ENCODE peak calls at places on chromosomes 4 and X, in eight cellular contexts. J is AG04450, E is mammary epithelial cell, B is mucosa of descending colon, H is AG04449, L is A549, I is thoracic aorta, U is foreskin fibroblast. P is an unnamed sample.

GRCh38 chrX:99301990-99302389 is 1108.1 kb downstream of the PCDH19 start:
- DNase-seq in J (no peak), E (no peak), B (no peak), H (no peak), L (no peak), I (no peak), U (no peak), P (peak)

GRCh38 chr4:27692098-27692679 is 831.5 kb downstream of the STIM2 start:
- DNase-seq in J (no peak), E (peak), B (peak), H (no peak), L (no peak), I (no peak), U (no peak), P (peak)

GRCh38 chrX:150547511-150548115 is 20.8 kb upstream of the MTM1 start:
- DNase-seq in J (no peak), E (no peak), B (peak), H (no peak), L (peak), I (peak), U (peak), P (peak)

GRCh38 chrX:148380614-148381561 is 119.5 kb upstream of the AFF2 start:
- DNase-seq in J (no peak), E (peak), B (peak), H (no peak), L (no peak), I (no peak), U (no peak), P (no peak)

GRCh38 chr4:89334311-89334710 is 26.7 kb upstream of the GPRIN3 start:
- DNase-seq in J (no peak), E (no peak), B (no peak), H (no peak), L (no peak), I (no peak), U (no peak), P (no peak)

GRCh38 chr4:139675156-139675555 is 9.5 kb downstream of the MGST2 start:
- DNase-seq in J (no peak), E (no peak), B (no peak), H (no peak), L (no peak), I (no peak), U (no peak), P (no peak)

GRCh38 chrX:139324756-139325155 is 205.8 kb upstream of the F9 start:
- DNase-seq in J (no peak), E (no peak), B (no peak), H (no peak), L (no peak), I (no peak), U (no peak), P (no peak)

GRCh38 chr4:88018471-88018870 is 11.0 kb downstream of the PKD2 start:
- DNase-seq in J (peak), E (no peak), B (peak), H (no peak), L (no peak), I (no peak), U (peak), P (peak)

GRCh38 chrX:132956421-132957210 is 1.8 kb downstream of the HS6ST2 start:
- DNase-seq in J (no peak), E (no peak), B (no peak), H (no peak), L (no peak), I (no peak), U (no peak), P (no peak)

GRCh38 chr4:2583517-2583916 is 47.1 kb downstream of the FAM193A start:
- DNase-seq in J (no peak), E (peak), B (no peak), H (no peak), L (no peak), I (no peak), U (peak), P (peak)

GRCh38 chrX:2150722-2151121 is 350.1 kb downstream of the DHRSX start:
- DNase-seq in J (no peak), E (peak), B (no peak), H (no peak), L (no peak), I (no peak), U (no peak), P (no peak)

GRCh38 chr4:139786494-139787354 is 121.1 kb downstream of the MGST2 start:
- DNase-seq in J (no peak), E (no peak), B (no peak), H (no peak), L (no peak), I (no peak), U (no peak), P (no peak)

GRCh38 chrX:50100188-50100587 is 100.6 kb downstream of the AKAP4 start:
- DNase-seq in J (no peak), E (peak), B (peak), H (no peak), L (peak), I (no peak), U (no peak), P (peak)

GRCh38 chrX:88397551-88397950 is 349.5 kb upstream of the CPXCR1 start:
- DNase-seq in J (no peak), E (no peak), B (no peak), H (no peak), L (no peak), I (no peak), U (no peak), P (no peak)

GRCh38 chrX:149837167-149837566 is 43.8 kb upstream of the MAGEA8 start:
- DNase-seq in J (no peak), E (no peak), B (no peak), H (no peak), L (no peak), I (no peak), U (no peak), P (no peak)

GRCh38 chr4:97984545-97985131 is 158.6 kb downstream of the STPG2 start:
- DNase-seq in J (no peak), E (no peak), B (no peak), H (no peak), L (no peak), I (no peak), U (no peak), P (no peak)

GRCh38 chr4:105710012-105710600 is 1.5 kb downstream of the GSTCD start:
- DNase-seq in J (no peak), E (no peak), B (no peak), H (no peak), L (no peak), I (no peak), U (no peak), P (no peak)

GRCh38 chr4:23477905-23478304 is 411.9 kb downstream of the PPARGC1A start:
- DNase-seq in J (no peak), E (no peak), B (no peak), H (no peak), L (no peak), I (no peak), U (no peak), P (no peak)

GRCh38 chrX:47863187-47863586 is 26.5 kb downstream of the ZNF81 start:
- DNase-seq in J (no peak), E (no peak), B (no peak), H (no peak), L (no peak), I (no peak), U (no peak), P (peak)

GRCh38 chr4:80136238-80136637 is 61.1 kb upstream of the PRDM8 start:
- DNase-seq in J (no peak), E (no peak), B (no peak), H (no peak), L (no peak), I (no peak), U (no peak), P (no peak)

GRCh38 chrX:11188664-11189063 is 77.5 kb downstream of the HCCS start:
- DNase-seq in J (no peak), E (peak), B (no peak), H (no peak), L (no peak), I (no peak), U (peak), P (peak)

GRCh38 chr4:151942971-151943370 is 182.2 kb upstream of the GATB start:
- DNase-seq in J (no peak), E (no peak), B (no peak), H (no peak), L (no peak), I (no peak), U (no peak), P (no peak)

GRCh38 chrX:107766470-107767140 is 9.0 kb downstream of the TSC22D3 start:
- DNase-seq in J (no peak), E (peak), B (peak), H (no peak), L (no peak), I (no peak), U (peak), P (peak)

GRCh38 chr4:139841464-139842195 is 176.0 kb downstream of the MGST2 start:
- DNase-seq in J (no peak), E (no peak), B (peak), H (no peak), L (no peak), I (no peak), U (no peak), P (no peak)

GRCh38 chrX:110001702-110002299 is 1.1 kb upstream of the TMEM164 start:
- DNase-seq in J (no peak), E (no peak), B (no peak), H (no peak), L (no peak), I (no peak), U (no peak), P (no peak)

DNA sequence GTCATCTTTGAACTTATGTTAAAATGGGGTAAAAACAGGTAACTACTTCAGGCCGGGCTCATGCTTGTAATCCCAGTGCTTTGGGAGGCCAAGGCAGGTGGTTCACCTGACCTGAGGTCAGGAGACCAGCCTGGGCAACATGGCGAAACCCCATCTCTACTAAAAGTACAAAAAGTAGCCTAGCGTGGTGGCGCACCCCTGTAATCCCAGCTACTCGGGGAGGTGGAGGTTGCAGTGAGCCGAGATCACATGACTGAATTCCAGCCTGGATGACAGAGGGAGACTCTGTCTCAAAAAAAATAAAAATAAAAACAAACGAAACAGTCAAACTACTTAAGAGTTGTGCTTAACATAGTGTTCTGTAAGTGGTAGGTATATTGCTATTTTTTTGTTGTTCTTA is 2.5 kb downstream of the DDX3X start:
- DNase-seq in J (no peak), E (no peak), B (no peak), H (no peak), L (no peak), I (no peak), U (no peak), P (no peak)
- H3K4me3 ChIP-seq in J (peak), E (peak), B (no peak), H (peak), L (peak), I (peak), U (peak), P (peak)

DNA sequence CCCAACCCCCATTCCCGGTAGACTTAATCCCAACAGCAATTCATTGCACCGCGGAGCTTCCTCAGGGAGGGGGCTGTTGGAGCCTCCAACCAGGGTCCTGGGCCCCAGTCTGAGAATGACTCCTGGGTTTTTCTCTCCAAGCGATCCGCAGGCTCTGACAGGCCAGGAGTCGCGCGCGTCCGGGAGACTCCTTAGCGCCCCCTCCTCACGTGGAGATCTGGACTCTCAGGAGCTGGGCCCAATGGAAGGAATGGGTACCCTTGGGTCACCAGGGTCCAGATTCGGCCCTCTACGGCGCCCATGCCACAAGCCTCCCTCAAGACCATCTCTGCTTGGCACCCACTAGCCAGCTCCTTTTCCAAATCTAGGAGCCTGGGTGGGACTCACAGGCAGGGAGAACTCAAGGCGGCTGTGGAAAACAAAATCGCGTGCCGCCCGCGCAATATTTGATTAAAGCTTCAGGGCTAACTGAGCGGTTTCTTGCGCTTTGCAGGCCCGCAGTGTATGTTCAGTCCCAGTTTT is 7.1 kb downstream of the HAND2 start:
- DNase-seq in J (no peak), E (no peak), B (no peak), H (no peak), L (no peak), I (no peak), U (no peak), P (no peak)
- TF ChIP-seq CTCF in J (no peak), E (no peak), B (no peak), H (no peak), L (no peak), I (no peak), U (no peak), P (no peak)

GRCh38 chr4:8856835-8857590 is 14.6 kb downstream of the HMX1 start:
- DNase-seq in J (no peak), E (no peak), B (no peak), H (no peak), L (no peak), I (no peak), U (no peak), P (no peak)

GRCh38 chr4:8858925-8859210 is 12.8 kb downstream of the HMX1 start:
- DNase-seq in J (no peak), E (no peak), B (no peak), H (no peak), L (no peak), I (no peak), U (no peak), P (no peak)

GRCh38 chr4:8857682-8858187 is 13.9 kb downstream of the HMX1 start:
- DNase-seq in J (no peak), E (no peak), B (no peak), H (no peak), L (no peak), I (no peak), U (no peak), P (no peak)

GRCh38 chr4:8859550-8860095 is 12.0 kb downstream of the HMX1 start:
- DNase-seq in J (no peak), E (no peak), B (no peak), H (no peak), L (no peak), I (no peak), U (no peak), P (no peak)

DNA sequence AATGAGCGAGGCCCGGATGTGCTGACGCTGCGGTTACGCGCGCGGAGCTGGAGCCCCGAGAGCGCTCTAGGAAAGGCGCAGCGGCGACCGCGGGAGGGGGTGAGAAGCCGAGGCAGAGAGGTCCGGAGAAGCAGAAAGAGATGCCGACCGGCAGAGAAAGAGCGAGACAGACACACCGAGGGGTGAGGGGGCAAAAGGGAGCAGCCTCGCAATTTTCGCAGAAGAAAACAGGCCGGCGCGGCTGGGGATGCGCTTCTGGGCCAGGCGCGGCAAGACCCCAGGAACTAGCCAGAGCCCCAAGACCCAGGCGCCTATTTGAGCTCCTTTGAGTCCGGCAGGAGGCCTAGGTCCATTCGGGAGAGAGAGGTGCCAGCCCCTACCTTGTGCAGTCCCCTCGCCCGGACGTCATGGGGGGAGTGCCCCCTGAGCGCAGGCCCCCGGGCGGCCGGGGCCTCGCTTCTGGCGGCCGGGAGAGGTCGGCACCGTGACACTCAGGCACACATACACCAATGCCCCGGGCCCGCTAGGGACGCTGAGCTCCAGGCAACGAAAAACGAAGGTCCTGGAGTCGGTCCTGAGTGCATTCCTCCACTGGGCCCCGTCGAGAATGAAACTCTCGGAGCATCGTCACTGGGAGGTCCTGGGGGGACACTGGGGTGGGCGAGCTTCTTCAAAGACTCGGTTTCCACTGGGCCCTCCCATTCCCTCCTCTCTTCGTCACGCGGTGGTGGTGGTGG is 13.3 kb downstream of the HMX1 start:
- DNase-seq in J (no peak), E (no peak), B (no peak), H (no peak), L (no peak), I (no peak), U (no peak), P (no peak)
- H3K4me3 ChIP-seq in J (no peak), E (no peak), B (no peak), H (no peak), L (peak), I (peak), U (no peak), P (no peak)

DNA sequence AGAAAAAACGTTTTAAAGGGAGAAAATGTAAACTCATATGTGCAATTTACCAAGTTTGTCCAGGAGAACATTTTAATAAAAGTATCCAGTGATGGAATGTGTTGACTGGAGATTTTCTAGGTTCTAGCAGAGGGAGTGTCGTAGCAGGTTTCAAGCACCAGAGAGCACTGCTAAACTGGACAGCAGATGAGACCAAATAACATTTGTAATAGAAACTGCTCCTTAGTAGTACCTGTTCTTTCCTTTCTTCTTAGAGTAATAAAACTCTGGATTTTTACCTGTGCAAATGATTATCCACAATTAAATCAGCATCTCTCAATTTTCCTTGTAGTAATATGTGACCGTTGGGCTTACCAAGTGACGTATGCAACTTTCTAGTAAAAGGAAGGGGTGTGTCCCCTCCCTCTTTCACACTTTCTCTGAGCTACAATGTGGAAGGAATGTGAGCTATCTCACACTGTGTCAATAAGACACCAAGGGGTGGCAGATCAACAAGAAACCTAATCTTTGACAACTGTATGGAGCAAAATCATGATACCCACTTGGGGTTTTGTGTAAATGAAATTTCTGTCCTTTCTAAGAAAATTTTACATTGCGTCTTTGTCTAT is 9.5 kb downstream of the HPGDS start:
- DNase-seq in J (no peak), E (no peak), B (no peak), H (no peak), L (no peak), I (no peak), U (no peak), P (peak)
- TF ChIP-seq CTCF in J (peak), E (peak), B (no peak), H (peak), L (peak), I (no peak), U (no peak), P (peak)

GRCh38 chr4:158161561-158162354 is 11.1 kb downstream of the GASK1B start:
- DNase-seq in J (no peak), E (peak), B (peak), H (no peak), L (peak), I (peak), U (peak), P (peak)

GRCh38 chr4:158162637-158163036 is 10.2 kb downstream of the GASK1B start:
- DNase-seq in J (no peak), E (peak), B (no peak), H (no peak), L (peak), I (no peak), U (no peak), P (peak)

GRCh38 chr4:158166701-158167100 is 6.1 kb downstream of the GASK1B start:
- DNase-seq in J (no peak), E (no peak), B (no peak), H (no peak), L (no peak), I (no peak), U (no peak), P (no peak)

GRCh38 chr4:158164849-158165248 is 8.0 kb downstream of the GASK1B start:
- DNase-seq in J (no peak), E (no peak), B (no peak), H (no peak), L (no peak), I (no peak), U (no peak), P (no peak)

GRCh38 chr4:158163941-158164665 is 8.7 kb downstream of the GASK1B start:
- DNase-seq in J (no peak), E (peak), B (no peak), H (no peak), L (no peak), I (no peak), U (no peak), P (no peak)
- H3K4me3 ChIP-seq in J (no peak), E (peak), B (no peak), H (no peak), L (no peak), I (peak), U (no peak), P (no peak)

GRCh38 chr4:79078339-79078738 is 139.1 kb upstream of the PAQR3 start:
- DNase-seq in J (no peak), E (no peak), B (no peak), H (no peak), L (no peak), I (no peak), U (no peak), P (peak)
- TF ChIP-seq CTCF in J (no peak), E (no peak), B (no peak), H (no peak), L (no peak), I (no peak), U (no peak), P (no peak)

DNA sequence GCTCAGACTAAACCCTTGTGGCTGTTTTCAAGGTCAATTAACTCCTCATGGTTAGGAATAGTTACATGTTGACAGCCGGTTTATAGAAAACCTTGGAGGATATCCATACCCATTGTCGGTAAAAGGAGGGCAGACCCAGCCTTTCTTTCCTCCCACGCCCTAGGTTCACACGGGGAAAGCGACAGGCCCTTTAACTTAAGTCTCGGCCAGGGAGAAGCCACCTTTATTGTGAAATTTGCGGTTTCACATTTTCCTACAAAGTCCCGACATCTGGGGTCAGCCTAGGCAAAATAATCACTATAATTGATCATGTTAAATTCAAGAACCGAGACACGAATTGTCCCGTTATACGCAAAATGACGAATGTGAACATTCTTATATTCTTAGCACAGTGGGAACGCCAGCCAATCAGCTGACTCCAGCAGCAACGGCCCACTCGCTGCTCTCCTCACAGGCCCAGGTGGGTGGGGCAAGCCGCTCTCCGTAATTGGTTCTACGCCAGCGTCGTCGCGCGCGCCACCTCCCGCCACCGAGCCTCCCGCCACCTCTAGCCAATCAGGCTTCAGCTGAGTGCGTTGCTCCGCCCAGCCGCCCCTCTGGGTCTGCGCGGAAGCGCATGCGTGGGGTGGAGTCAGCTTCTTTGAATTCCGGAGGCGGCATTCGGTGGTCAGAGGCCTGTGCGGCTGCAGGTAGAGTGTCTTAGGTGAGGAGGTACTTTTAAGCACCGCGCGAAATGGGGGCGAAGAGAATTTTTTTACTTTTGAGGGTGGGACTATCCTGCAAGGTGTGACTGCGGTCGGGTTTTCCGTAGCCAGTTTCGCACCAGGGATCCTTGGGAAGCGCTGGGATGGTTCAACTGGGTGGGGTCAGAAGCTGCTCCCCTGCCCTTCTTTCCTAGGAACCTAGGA is at the start of gene CENPI:
- DNase-seq in J (peak), E (peak), B (peak), H (peak), L (peak), I (peak), U (peak), P (peak)
- H3K4me3 ChIP-seq in J (peak), E (peak), B (no peak), H (peak), L (peak), I (peak), U (peak), P (peak)

P was measured in cardiac fibroblast.